ENCODE peak calls at places on chromosomes 3 and 15, in ten cellular contexts. One of them, this sample, is unnamed.

GRCh38 chr3:38117748-38118420 is 19.0 kb downstream of the ACAA1 start:
- DNase-seq in PC-3: peak
- DNase-seq in thoracic aorta: no peak
- DNase-seq in A549: peak
- DNase-seq in lung: peak
- DNase-seq in WTC11: peak
- DNase-seq in psoas muscle: peak
- DNase-seq in PC-9: peak
- DNase-seq in HFFc6: peak
- DNase-seq in astrocyte of the spinal cord: peak
- DNase-seq in this sample: peak

GRCh38 chr3:120763601-120764000 is 21.1 kb downstream of the GTF2E1 start:
- DNase-seq in lung: no peak
- DNase-seq in PC-3: no peak
- DNase-seq in WTC11: no peak
- DNase-seq in PC-9: no peak
- DNase-seq in A549: no peak
- DNase-seq in psoas muscle: no peak
- DNase-seq in HFFc6: no peak
- DNase-seq in astrocyte of the spinal cord: no peak
- DNase-seq in thoracic aorta: no peak
- DNase-seq in this sample: no peak

GRCh38 chr3:2211568-2211967 is 112.9 kb downstream of the CNTN4 start:
- DNase-seq in PC-3: no peak
- DNase-seq in HFFc6: no peak
- DNase-seq in astrocyte of the spinal cord: no peak
- DNase-seq in thoracic aorta: no peak
- DNase-seq in PC-9: no peak
- DNase-seq in lung: no peak
- DNase-seq in WTC11: no peak
- DNase-seq in A549: no peak
- DNase-seq in psoas muscle: no peak
- DNase-seq in this sample: no peak

GRCh38 chr3:45498532-45498931 is 96.0 kb upstream of the LIMD1 start:
- DNase-seq in WTC11: no peak
- DNase-seq in astrocyte of the spinal cord: no peak
- DNase-seq in thoracic aorta: no peak
- DNase-seq in PC-9: no peak
- DNase-seq in psoas muscle: no peak
- DNase-seq in PC-3: no peak
- DNase-seq in A549: no peak
- DNase-seq in HFFc6: no peak
- DNase-seq in lung: no peak
- DNase-seq in this sample: no peak

GRCh38 chr3:107674371-107674770 is 151.6 kb downstream of the BBX start:
- DNase-seq in psoas muscle: peak
- DNase-seq in HFFc6: no peak
- DNase-seq in PC-3: no peak
- DNase-seq in PC-9: no peak
- DNase-seq in thoracic aorta: no peak
- DNase-seq in astrocyte of the spinal cord: peak
- DNase-seq in A549: no peak
- DNase-seq in WTC11: no peak
- DNase-seq in lung: no peak
- DNase-seq in this sample: no peak

GRCh38 chr3:105538483-105538882 is 171.8 kb downstream of the ALCAM start:
- DNase-seq in WTC11: no peak
- DNase-seq in lung: no peak
- DNase-seq in astrocyte of the spinal cord: no peak
- DNase-seq in HFFc6: no peak
- DNase-seq in thoracic aorta: no peak
- DNase-seq in A549: no peak
- DNase-seq in PC-9: no peak
- DNase-seq in PC-3: peak
- DNase-seq in psoas muscle: no peak
- DNase-seq in this sample: no peak

GRCh38 chr3:138060792-138061191 is 50.8 kb downstream of the CLDN18 start:
- DNase-seq in lung: no peak
- DNase-seq in PC-3: no peak
- DNase-seq in psoas muscle: no peak
- DNase-seq in WTC11: no peak
- DNase-seq in astrocyte of the spinal cord: no peak
- DNase-seq in thoracic aorta: no peak
- DNase-seq in PC-9: no peak
- DNase-seq in HFFc6: no peak
- DNase-seq in A549: no peak
- DNase-seq in this sample: no peak

GRCh38 chr15:28974142-28974541 is 88.4 kb downstream of the APBA2 start:
- DNase-seq in WTC11: no peak
- DNase-seq in astrocyte of the spinal cord: no peak
- DNase-seq in psoas muscle: no peak
- DNase-seq in PC-3: no peak
- DNase-seq in lung: no peak
- DNase-seq in thoracic aorta: no peak
- DNase-seq in A549: no peak
- DNase-seq in HFFc6: no peak
- DNase-seq in PC-9: no peak
- DNase-seq in this sample: no peak

GRCh38 chr3:45943207-45943846 is at the start of gene CXCR6:
- DNase-seq in HFFc6: peak
- DNase-seq in PC-9: no peak
- DNase-seq in astrocyte of the spinal cord: no peak
- DNase-seq in PC-3: peak
- DNase-seq in WTC11: no peak
- DNase-seq in thoracic aorta: no peak
- DNase-seq in psoas muscle: no peak
- DNase-seq in lung: no peak
- DNase-seq in A549: no peak
- DNase-seq in this sample: no peak

GRCh38 chr3:129619726-129620162 is 13.3 kb upstream of the PLXND1 start:
- DNase-seq in PC-3: no peak
- DNase-seq in psoas muscle: peak
- DNase-seq in PC-9: no peak
- DNase-seq in astrocyte of the spinal cord: no peak
- DNase-seq in A549: no peak
- DNase-seq in HFFc6: no peak
- DNase-seq in thoracic aorta: no peak
- DNase-seq in WTC11: no peak
- DNase-seq in lung: no peak
- DNase-seq in this sample: no peak

GRCh38 chr3:50573566-50574279 is 4.4 kb downstream of the HEMK1 start:
- DNase-seq in HFFc6: no peak
- DNase-seq in astrocyte of the spinal cord: no peak
- DNase-seq in WTC11: no peak
- DNase-seq in A549: no peak
- DNase-seq in lung: peak
- DNase-seq in PC-3: no peak
- DNase-seq in psoas muscle: no peak
- DNase-seq in thoracic aorta: no peak
- DNase-seq in PC-9: no peak
- DNase-seq in this sample: no peak

GRCh38 chr3:134090031-134090430 is 60.3 kb upstream of the SLCO2A1 start:
- DNase-seq in PC-9: no peak
- DNase-seq in thoracic aorta: no peak
- DNase-seq in WTC11: no peak
- DNase-seq in A549: no peak
- DNase-seq in PC-3: peak
- DNase-seq in lung: no peak
- DNase-seq in astrocyte of the spinal cord: no peak
- DNase-seq in HFFc6: peak
- DNase-seq in psoas muscle: no peak
- DNase-seq in this sample: no peak

GRCh38 chr3:187767266-187768032 is 22.2 kb upstream of the BCL6 start:
- DNase-seq in astrocyte of the spinal cord: peak
- DNase-seq in HFFc6: peak
- DNase-seq in psoas muscle: no peak
- DNase-seq in WTC11: no peak
- DNase-seq in PC-3: peak
- DNase-seq in A549: no peak
- DNase-seq in lung: no peak
- DNase-seq in thoracic aorta: no peak
- DNase-seq in PC-9: no peak
- DNase-seq in this sample: no peak

GRCh38 chr15:74238984-74239645 is 3.0 kb downstream of the CCDC33 start:
- DNase-seq in PC-3: no peak
- DNase-seq in HFFc6: no peak
- DNase-seq in WTC11: no peak
- DNase-seq in A549: no peak
- DNase-seq in PC-9: no peak
- DNase-seq in lung: no peak
- DNase-seq in psoas muscle: no peak
- DNase-seq in astrocyte of the spinal cord: no peak
- DNase-seq in thoracic aorta: no peak
- DNase-seq in this sample: no peak

GRCh38 chr3:13931172-13931571 is 51.3 kb upstream of the WNT7A start:
- DNase-seq in psoas muscle: no peak
- DNase-seq in A549: no peak
- DNase-seq in HFFc6: no peak
- DNase-seq in lung: no peak
- DNase-seq in PC-9: no peak
- DNase-seq in astrocyte of the spinal cord: no peak
- DNase-seq in thoracic aorta: no peak
- DNase-seq in WTC11: no peak
- DNase-seq in PC-3: no peak
- DNase-seq in this sample: no peak

GRCh38 chr3:13932578-13933295 is 52.9 kb upstream of the WNT7A start:
- DNase-seq in PC-3: no peak
- DNase-seq in HFFc6: no peak
- DNase-seq in WTC11: no peak
- DNase-seq in lung: no peak
- DNase-seq in psoas muscle: no peak
- DNase-seq in astrocyte of the spinal cord: no peak
- DNase-seq in thoracic aorta: no peak
- DNase-seq in PC-9: no peak
- DNase-seq in A549: no peak
- DNase-seq in this sample: no peak

GRCh38 chr3:13927295-13927694 is 47.4 kb upstream of the WNT7A start:
- DNase-seq in thoracic aorta: no peak
- DNase-seq in WTC11: peak
- DNase-seq in astrocyte of the spinal cord: no peak
- DNase-seq in A549: no peak
- DNase-seq in PC-9: peak
- DNase-seq in lung: no peak
- DNase-seq in psoas muscle: no peak
- DNase-seq in PC-3: peak
- DNase-seq in HFFc6: no peak
- DNase-seq in this sample: no peak
- TF ChIP-seq CTCF in thoracic aorta: no peak
- TF ChIP-seq CTCF in WTC11: no peak
- TF ChIP-seq CTCF in astrocyte of the spinal cord: no peak
- TF ChIP-seq CTCF in A549: no peak
- TF ChIP-seq CTCF in PC-9: peak
- TF ChIP-seq CTCF in lung: no peak
- TF ChIP-seq CTCF in psoas muscle: no peak
- TF ChIP-seq CTCF in PC-3: peak
- TF ChIP-seq CTCF in HFFc6: peak
- TF ChIP-seq CTCF in this sample: no peak

GRCh38 chr3:139522421-139522820 is 17.1 kb downstream of the RBP1 start:
- DNase-seq in HFFc6: no peak
- DNase-seq in lung: no peak
- DNase-seq in WTC11: no peak
- DNase-seq in thoracic aorta: no peak
- DNase-seq in astrocyte of the spinal cord: no peak
- DNase-seq in PC-3: no peak
- DNase-seq in psoas muscle: no peak
- DNase-seq in A549: no peak
- DNase-seq in PC-9: no peak
- DNase-seq in this sample: no peak
- TF ChIP-seq CTCF in HFFc6: no peak
- TF ChIP-seq CTCF in lung: no peak
- TF ChIP-seq CTCF in WTC11: no peak
- TF ChIP-seq CTCF in thoracic aorta: no peak
- TF ChIP-seq CTCF in astrocyte of the spinal cord: no peak
- TF ChIP-seq CTCF in PC-3: peak
- TF ChIP-seq CTCF in psoas muscle: no peak
- TF ChIP-seq CTCF in A549: no peak
- TF ChIP-seq CTCF in PC-9: no peak
- TF ChIP-seq CTCF in this sample: no peak

GRCh38 chr3:158753814-158754213 is 21.6 kb upstream of the RARRES1 start:
- DNase-seq in psoas muscle: no peak
- DNase-seq in HFFc6: no peak
- DNase-seq in lung: no peak
- DNase-seq in PC-3: no peak
- DNase-seq in WTC11: no peak
- DNase-seq in PC-9: no peak
- DNase-seq in thoracic aorta: no peak
- DNase-seq in astrocyte of the spinal cord: no peak
- DNase-seq in A549: no peak
- DNase-seq in this sample: no peak
- TF ChIP-seq CTCF in psoas muscle: no peak
- TF ChIP-seq CTCF in HFFc6: no peak
- TF ChIP-seq CTCF in lung: no peak
- TF ChIP-seq CTCF in PC-3: no peak
- TF ChIP-seq CTCF in WTC11: no peak
- TF ChIP-seq CTCF in PC-9: no peak
- TF ChIP-seq CTCF in thoracic aorta: no peak
- TF ChIP-seq CTCF in astrocyte of the spinal cord: no peak
- TF ChIP-seq CTCF in A549: no peak
- TF ChIP-seq CTCF in this sample: no peak

GRCh38 chr15:59111267-59111666 is 6.3 kb downstream of the CCNB2 start:
- DNase-seq in PC-3: no peak
- DNase-seq in lung: no peak
- DNase-seq in WTC11: no peak
- DNase-seq in PC-9: no peak
- DNase-seq in HFFc6: no peak
- DNase-seq in thoracic aorta: no peak
- DNase-seq in psoas muscle: no peak
- DNase-seq in astrocyte of the spinal cord: no peak
- DNase-seq in A549: no peak
- DNase-seq in this sample: no peak

GRCh38 chr15:59104602-59104911 is 389 bp upstream of the CCNB2 start:
- DNase-seq in PC-9: no peak
- DNase-seq in WTC11: no peak
- DNase-seq in HFFc6: no peak
- DNase-seq in PC-3: no peak
- DNase-seq in A549: no peak
- DNase-seq in lung: no peak
- DNase-seq in thoracic aorta: no peak
- DNase-seq in psoas muscle: no peak
- DNase-seq in astrocyte of the spinal cord: no peak
- DNase-seq in this sample: no peak

GRCh38 chr15:59104912-59105732 is at the start of gene CCNB2:
- DNase-seq in HFFc6: peak
- DNase-seq in lung: peak
- DNase-seq in thoracic aorta: peak
- DNase-seq in astrocyte of the spinal cord: peak
- DNase-seq in PC-3: peak
- DNase-seq in PC-9: peak
- DNase-seq in WTC11: peak
- DNase-seq in psoas muscle: peak
- DNase-seq in A549: peak
- DNase-seq in this sample: peak

DNA sequence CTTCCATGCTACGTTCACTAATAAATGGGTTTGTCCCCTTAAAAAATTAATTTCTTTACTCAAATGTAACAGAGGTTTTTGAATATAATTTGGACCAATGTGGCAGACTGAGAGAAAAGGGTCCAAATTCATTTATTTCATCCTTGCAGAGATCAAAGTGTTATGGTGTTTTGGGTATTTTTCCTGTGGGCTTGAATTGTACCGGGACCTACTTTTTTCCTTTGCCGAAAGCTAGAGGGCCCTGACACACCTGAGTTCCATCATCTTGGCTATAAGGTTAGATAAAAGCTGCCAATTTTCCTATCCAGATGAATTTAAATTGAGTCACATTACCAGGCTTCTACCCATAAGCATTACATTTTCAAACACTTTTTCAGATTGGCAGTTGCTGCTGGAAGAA is 893 bp downstream of the CCNB2 start:
- DNase-seq in astrocyte of the spinal cord: no peak
- DNase-seq in PC-9: no peak
- DNase-seq in HFFc6: no peak
- DNase-seq in WTC11: no peak
- DNase-seq in A549: peak
- DNase-seq in lung: no peak
- DNase-seq in thoracic aorta: no peak
- DNase-seq in psoas muscle: no peak
- DNase-seq in PC-3: peak
- DNase-seq in this sample: no peak
- TF ChIP-seq CTCF in astrocyte of the spinal cord: peak
- TF ChIP-seq CTCF in PC-9: no peak
- TF ChIP-seq CTCF in HFFc6: no peak
- TF ChIP-seq CTCF in WTC11: no peak
- TF ChIP-seq CTCF in A549: peak
- TF ChIP-seq CTCF in lung: no peak
- TF ChIP-seq CTCF in thoracic aorta: no peak
- TF ChIP-seq CTCF in psoas muscle: no peak
- TF ChIP-seq CTCF in PC-3: peak
- TF ChIP-seq CTCF in this sample: no peak

This sample was measured in omental fat pad.